ENCODE peak calls at places on chromosome 14, in seven cellular contexts. E is GM12878, C is K562, J is H1, K is SK-N-SH, W is HepG2, N is GM12892. F is an unnamed sample.

GRCh38 chr14:71745072-71745471 is 187.2 kb upstream of the RGS6 start:
- DNase-seq in N (no peak), C (no peak), W (no peak), E (no peak), J (no peak), K (no peak), F (no peak)

GRCh38 chr14:79986251-79986650 is 225.1 kb downstream of the DIO2 start:
- DNase-seq in C (no peak), W (no peak), E (no peak), K (no peak), N (no peak), J (no peak), F (no peak)

GRCh38 chr14:54781080-54781479 is 121.5 kb downstream of the GCH1 start:
- DNase-seq in K (no peak), J (no peak), C (no peak), W (no peak), E (no peak), N (no peak), F (no peak)

GRCh38 chr14:69464829-69465228 is 19.7 kb upstream of the PLEKHD1 start:
- DNase-seq in E (no peak), C (no peak), N (no peak), W (no peak), J (no peak), K (peak), F (no peak)

GRCh38 chr14:64788706-64789105 is 84.5 kb downstream of the PLEKHG3 start:
- DNase-seq in J (no peak), N (no peak), C (no peak), K (no peak), W (no peak), E (no peak), F (no peak)

GRCh38 chr14:85280074-85280473 is 249.9 kb upstream of the FLRT2 start:
- DNase-seq in E (no peak), J (no peak), C (no peak), N (no peak), W (no peak), K (no peak), F (no peak)

GRCh38 chr14:74049886-74050495 is 30.8 kb downstream of the BBOF1 start:
- DNase-seq in K (peak), N (no peak), J (no peak), E (no peak), W (no peak), C (no peak), F (peak)

GRCh38 chr14:61406670-61407069 is 85.3 kb downstream of the PRKCH start:
- DNase-seq in W (no peak), C (no peak), K (no peak), N (no peak), J (no peak), E (no peak), F (no peak)

GRCh38 chr14:38366374-38366773 is 110.5 kb upstream of the CLEC14A start:
- DNase-seq in N (no peak), E (no peak), J (no peak), K (no peak), C (no peak), W (no peak), F (no peak)

GRCh38 chr14:101020971-101021370 is 117.4 kb upstream of the RTL1 start:
- DNase-seq in N (no peak), J (peak), W (no peak), K (no peak), C (no peak), E (no peak), F (no peak)

GRCh38 chr14:21215879-21216251 is 53.4 kb downstream of the HNRNPC start:
- DNase-seq in C (no peak), E (no peak), J (no peak), W (no peak), N (no peak), K (no peak), F (no peak)

GRCh38 chr14:95327558-95328374 is 8.1 kb upstream of the CLMN start:
- DNase-seq in W (no peak), K (no peak), N (peak), C (no peak), J (no peak), E (peak), F (peak)

GRCh38 chr14:101380940-101381339 is 180.4 kb upstream of the DIO3 start:
- DNase-seq in J (no peak), N (no peak), E (no peak), C (no peak), K (no peak), W (no peak), F (no peak)

GRCh38 chr14:20455355-20456300 is 602 bp downstream of the APEX1 start:
- DNase-seq in K (peak), J (no peak), W (no peak), E (no peak), N (no peak), C (peak), F (no peak)

GRCh38 chr14:97021001-97021400 is 223.8 kb downstream of the VRK1 start:
- DNase-seq in C (no peak), N (no peak), J (no peak), E (no peak), K (no peak), W (no peak), F (no peak)

GRCh38 chr14:31360919-31361662 is 59.3 kb downstream of the HEATR5A start:
- DNase-seq in W (no peak), N (no peak), E (no peak), C (no peak), J (no peak), K (no peak), F (no peak)

GRCh38 chr14:52351561-52352491 is 37.7 kb downstream of the PTGER2 start:
- DNase-seq in E (peak), J (no peak), W (no peak), N (no peak), K (no peak), C (no peak), F (no peak)
- TF ChIP-seq POLR2AphosphoS5 in E (no peak), J (no peak), W (no peak), N (no peak), K (no peak), C (no peak), F (no peak)

GRCh38 chr14:75970989-75971388 is 10.8 kb downstream of the TGFB3 start:
- DNase-seq in W (no peak), C (no peak), K (no peak), J (no peak), N (no peak), E (no peak), F (no peak)

GRCh38 chr14:75967866-75968265 is 13.9 kb downstream of the TGFB3 start:
- DNase-seq in K (no peak), N (no peak), C (no peak), J (no peak), E (no peak), W (no peak), F (no peak)

GRCh38 chr14:75969891-75970290 is 11.9 kb downstream of the TGFB3 start:
- DNase-seq in N (no peak), C (no peak), K (no peak), J (no peak), E (no peak), W (no peak), F (no peak)

GRCh38 chr14:75968461-75968860 is 13.3 kb downstream of the TGFB3 start:
- DNase-seq in E (no peak), J (no peak), C (no peak), N (no peak), K (no peak), W (no peak), F (no peak)

DNA sequence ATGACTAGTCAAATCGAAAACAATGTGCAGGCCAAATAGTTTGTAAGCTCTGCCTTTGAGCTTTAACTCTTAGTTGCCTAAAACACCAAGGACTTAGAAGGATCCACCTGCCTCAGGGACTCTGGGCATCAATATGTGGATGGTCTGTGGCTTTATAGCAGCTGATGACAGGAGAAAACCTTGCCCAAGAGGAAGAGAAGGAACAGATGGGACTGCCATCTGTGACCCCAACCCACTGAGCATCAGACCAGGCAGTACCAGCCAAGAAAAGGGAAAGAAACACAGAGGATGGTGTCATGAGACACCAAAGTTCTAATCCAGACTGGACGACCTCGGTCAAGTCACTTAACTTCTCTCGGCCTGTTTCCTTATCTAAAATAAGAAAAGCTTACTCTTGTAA is 12.7 kb downstream of the TGFB3 start:
- DNase-seq in K (no peak), W (no peak), J (no peak), N (no peak), C (no peak), E (no peak), F (no peak)
- TF ChIP-seq TAF1 in K (no peak), W (no peak), J (no peak), N (no peak), C (no peak), E (no peak), F (no peak)

GRCh38 chr14:23023500-23024152 is 11.1 kb downstream of the PSMB5 start:
- DNase-seq in K (no peak), C (no peak), E (no peak), W (no peak), N (no peak), J (no peak), F (no peak)

GRCh38 chr14:23022849-23023499 is 11.7 kb downstream of the PSMB5 start:
- DNase-seq in C (no peak), W (no peak), E (no peak), N (no peak), J (no peak), K (no peak), F (no peak)

GRCh38 chr14:23024612-23025075 is 10.1 kb downstream of the PSMB5 start:
- DNase-seq in J (no peak), K (no peak), N (no peak), E (no peak), C (no peak), W (no peak), F (no peak)

GRCh38 chr14:23021969-23022368 is 12.0 kb upstream of the C14orf93 start:
- DNase-seq in C (no peak), E (no peak), W (no peak), K (no peak), N (no peak), J (no peak), F (no peak)

DNA sequence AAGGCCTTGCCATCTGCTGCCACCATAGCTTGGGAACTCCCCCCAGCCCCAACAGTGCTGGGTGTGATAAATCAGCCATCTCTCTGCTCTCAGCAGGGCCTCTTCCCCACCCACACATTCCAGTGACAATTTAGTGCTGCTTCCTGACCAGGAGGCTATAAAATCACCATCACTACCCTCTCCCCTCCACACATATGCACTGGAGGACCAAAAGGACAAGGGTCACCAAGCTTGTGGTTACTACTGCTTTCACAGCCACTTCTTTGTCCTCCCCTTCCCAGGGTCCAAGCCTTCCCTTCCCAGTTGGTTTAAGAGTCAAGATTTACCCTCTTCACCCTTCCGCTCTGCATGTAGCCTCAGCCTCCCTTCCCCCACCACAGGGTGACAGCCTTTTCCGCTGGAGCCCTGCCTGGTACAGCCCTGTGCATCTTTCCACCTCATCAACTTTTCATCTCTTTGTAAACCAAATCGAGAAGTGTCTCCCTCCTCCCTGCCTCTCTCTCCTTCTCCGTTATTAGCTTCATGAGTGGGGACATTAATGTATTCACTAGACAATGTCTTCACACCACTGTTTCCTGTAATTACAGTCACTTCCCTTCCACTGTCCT is 9.4 kb downstream of the PSMB5 start:
- DNase-seq in J (no peak), E (no peak), W (no peak), K (no peak), C (no peak), N (no peak), F (no peak)
- TF ChIP-seq POLR2AphosphoS5 in J (no peak), E (no peak), W (peak), K (peak), C (no peak), N (no peak), F (no peak)

DNA sequence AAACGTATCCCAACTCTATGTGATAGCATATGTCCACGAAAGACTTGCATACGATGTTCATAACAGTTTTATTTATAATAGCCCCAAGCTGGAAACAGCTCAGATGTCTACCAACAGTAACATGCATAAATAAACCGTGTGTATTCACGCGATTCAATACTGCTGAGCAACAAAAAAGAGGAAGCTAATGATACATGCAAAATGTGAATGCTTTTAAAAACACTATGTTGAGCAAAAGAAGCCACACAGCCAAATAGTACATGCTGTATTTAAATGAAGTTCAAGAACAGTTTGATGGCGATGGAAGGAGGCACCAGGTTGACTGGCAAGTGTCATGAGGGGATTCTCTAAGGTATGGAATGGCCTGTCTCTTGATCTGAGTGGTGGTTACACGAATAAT is 55.6 kb downstream of the TRIM9 start:
- DNase-seq in K (no peak), N (no peak), W (no peak), C (no peak), J (no peak), E (no peak), F (no peak)
- TF ChIP-seq TAF1 in K (no peak), N (no peak), W (no peak), C (no peak), J (no peak), E (no peak), F (no peak)

DNA sequence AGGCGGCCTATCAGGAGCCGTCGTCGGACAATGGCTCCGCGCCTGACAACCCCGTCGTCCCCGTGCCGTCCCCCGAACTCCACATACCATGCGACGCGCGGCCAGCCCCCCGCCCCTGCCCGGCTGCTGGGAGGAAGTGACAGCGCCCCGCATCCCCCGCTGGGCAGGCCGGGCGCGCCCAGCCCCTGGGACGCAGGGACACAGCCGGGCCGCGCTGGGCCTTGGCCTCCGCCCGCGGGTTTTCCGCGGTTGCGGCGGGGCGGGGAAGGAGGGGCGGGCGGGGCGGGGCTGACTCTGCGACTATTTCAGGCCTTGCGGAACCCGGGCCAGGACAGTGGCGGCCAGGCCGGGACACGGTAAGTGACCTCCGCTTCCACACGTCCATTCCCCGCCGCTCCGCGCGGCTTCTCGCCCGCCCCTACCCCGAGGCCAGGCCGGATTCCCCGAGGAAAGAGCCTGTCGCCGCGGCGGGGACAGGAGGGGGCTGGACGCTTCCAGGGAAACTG is at the start of gene TNFAIP2:
- DNase-seq in C (peak), N (no peak), K (no peak), E (no peak), J (peak), W (no peak), F (peak)
- TF ChIP-seq POLR2AphosphoS5 in C (no peak), N (no peak), K (no peak), E (peak), J (no peak), W (no peak), F (no peak)

GRCh38 chr14:56694609-56695008 is 115.0 kb downstream of the TMEM260 start:
- DNase-seq in K (no peak), W (peak), N (no peak), C (no peak), J (peak), E (no peak), F (no peak)
- TF ChIP-seq TAF1 in K (no peak), W (no peak), N (no peak), C (no peak), J (no peak), E (no peak), F (no peak)

DNA sequence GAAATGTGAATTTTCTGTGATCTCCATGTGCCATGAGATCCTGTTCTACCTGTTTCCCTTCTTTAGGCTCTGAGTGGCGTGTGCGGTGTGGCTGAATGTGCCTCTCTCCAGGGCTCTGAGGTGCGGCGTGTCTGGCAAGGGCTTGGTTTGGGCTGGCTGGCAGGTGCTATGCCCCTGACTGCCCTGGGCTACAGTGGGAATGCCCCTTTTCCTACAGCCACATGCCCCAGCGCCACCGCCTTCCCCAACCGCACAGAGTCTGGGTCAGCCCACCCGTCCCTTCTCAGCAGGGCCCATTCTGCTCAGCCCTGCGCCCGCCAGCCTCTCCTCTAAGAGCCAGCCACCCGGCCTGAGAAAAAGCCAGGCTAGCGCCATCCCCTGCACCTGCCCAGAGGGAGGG is 24.7 kb downstream of the BTBD6 start:
- DNase-seq in W (no peak), C (no peak), N (no peak), E (no peak), K (no peak), J (no peak), F (no peak)
- TF ChIP-seq POLR2AphosphoS5 in W (no peak), C (no peak), N (no peak), E (no peak), K (no peak), J (no peak), F (no peak)

GRCh38 chr14:102517412-102518062 is 8.0 kb upstream of the ANKRD9 start:
- DNase-seq in K (no peak), C (no peak), J (peak), W (no peak), N (peak), E (no peak), F (no peak)

GRCh38 chr14:102516531-102517411 is 7.2 kb upstream of the ANKRD9 start:
- DNase-seq in C (peak), E (no peak), W (peak), N (peak), J (peak), K (peak), F (peak)

GRCh38 chr14:102514987-102515733 is 5.6 kb upstream of the ANKRD9 start:
- DNase-seq in K (no peak), N (no peak), W (no peak), C (no peak), E (no peak), J (no peak), F (no peak)

GRCh38 chr14:102513899-102514772 is 4.6 kb upstream of the ANKRD9 start:
- DNase-seq in K (no peak), W (no peak), J (no peak), N (no peak), C (no peak), E (no peak), F (no peak)

DNA sequence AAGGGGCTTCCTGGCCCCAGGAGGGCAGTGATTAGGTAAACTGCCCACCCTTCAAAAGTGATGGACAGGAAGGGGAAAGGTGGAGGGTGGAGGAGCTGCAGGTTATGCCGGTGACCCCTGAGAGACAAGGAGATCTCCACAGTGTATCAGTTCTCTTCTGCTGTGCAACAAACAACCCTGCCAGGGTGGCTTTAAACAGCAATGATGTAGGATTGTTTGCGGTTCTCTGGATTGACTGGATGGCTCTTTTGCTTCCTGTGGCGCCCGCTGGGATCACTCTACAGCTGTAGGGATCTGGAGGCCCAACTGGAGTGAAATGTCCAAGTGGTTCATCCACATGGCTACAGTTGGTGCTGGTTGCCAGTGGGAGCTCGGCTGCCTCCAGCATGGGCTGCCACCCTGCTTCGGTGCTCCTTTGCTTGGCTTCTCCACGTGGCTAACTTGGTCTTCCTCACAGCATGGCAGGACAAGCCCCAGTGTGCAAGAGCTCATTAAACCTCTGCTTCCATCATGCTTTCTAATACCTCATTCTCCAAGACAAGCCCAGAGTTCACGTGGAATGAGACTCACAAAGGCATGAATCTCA is 8.6 kb upstream of the ANKRD9 start:
- DNase-seq in J (no peak), N (no peak), E (no peak), K (no peak), W (no peak), C (no peak), F (no peak)
- TF ChIP-seq TAF1 in J (no peak), N (no peak), E (no peak), K (no peak), W (no peak), C (no peak), F (no peak)

GRCh38 chr14:22339277-22339676 is 249.7 kb downstream of the DAD1 start:
- DNase-seq in N (no peak), W (no peak), J (no peak), K (no peak), E (no peak), C (no peak), F (no peak)
- TF ChIP-seq POLR2AphosphoS5 in N (no peak), W (no peak), J (no peak), K (no peak), E (no peak), C (no peak), F (no peak)

DNA sequence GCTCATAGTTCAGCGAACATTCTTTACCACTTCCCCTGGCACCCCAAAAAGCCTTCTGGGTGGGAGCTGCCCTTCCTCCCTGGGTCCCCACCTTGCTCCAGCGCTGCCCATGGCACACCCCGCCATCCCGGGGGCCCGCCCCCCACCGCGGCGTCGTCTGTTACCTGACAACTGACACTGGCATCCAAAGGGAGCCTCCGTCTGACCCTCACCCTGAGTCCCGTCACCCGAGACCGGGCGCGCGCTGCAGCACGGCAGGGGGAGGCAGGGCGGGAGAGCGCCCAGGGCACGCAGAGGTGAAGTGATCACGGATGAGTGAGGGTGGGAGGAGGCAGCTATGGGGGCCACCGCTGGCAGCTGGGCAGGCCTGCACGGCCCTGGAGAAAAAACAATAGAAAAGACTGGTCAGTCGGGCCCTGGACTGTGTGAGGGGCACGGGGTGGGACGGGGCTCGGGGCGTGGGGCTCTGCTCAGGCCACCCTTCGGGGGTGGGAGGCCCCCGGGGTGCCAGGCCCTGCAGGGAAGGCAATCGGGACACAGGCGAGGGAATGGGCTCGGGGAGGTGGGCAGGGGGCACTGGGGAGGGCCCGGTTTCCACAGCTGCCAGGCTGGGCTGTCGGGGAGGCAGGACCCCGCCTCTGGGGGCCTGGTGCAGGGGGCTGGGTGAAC is 40.7 kb downstream of the BCL11B start:
- DNase-seq in E (no peak), K (no peak), J (no peak), N (no peak), C (no peak), W (no peak), F (no peak)
- TF ChIP-seq TAF1 in E (no peak), K (no peak), J (no peak), N (no peak), C (no peak), W (no peak), F (no peak)